ENCODE peak calls at places on chromosomes 4 and X, in five cellular contexts. One of them, this sample, is unnamed. For H3K4me1, the result is how much of the 10 kb centered on the place peaks cover.

GRCh38 chrX:38220024-38220935 is at the start of gene SRPX:
- DNase-seq in K562: peak
- DNase-seq in body of pancreas: no peak
- DNase-seq in tibial artery: peak
- DNase-seq in upper lobe of right lung: peak
- DNase-seq in this sample: peak

GRCh38 chrX:47232197-47232802 is 509 bp upstream of the USP11 start:
- DNase-seq in upper lobe of right lung: no peak
- DNase-seq in body of pancreas: no peak
- DNase-seq in K562: no peak
- DNase-seq in tibial artery: no peak
- DNase-seq in this sample: no peak

GRCh38 chr4:103201254-103201653 is 3.1 kb upstream of the CENPE start:
- DNase-seq in upper lobe of right lung: no peak
- DNase-seq in body of pancreas: no peak
- DNase-seq in tibial artery: no peak
- DNase-seq in K562: no peak
- DNase-seq in this sample: no peak

GRCh38 chr4:70110917-70111316 is 43.1 kb upstream of the PRR27 start:
- DNase-seq in upper lobe of right lung: no peak
- DNase-seq in body of pancreas: no peak
- DNase-seq in tibial artery: no peak
- DNase-seq in K562: no peak
- DNase-seq in this sample: no peak

GRCh38 chr4:6071191-6071958 is 53.1 kb upstream of the C4orf50 start:
- DNase-seq in upper lobe of right lung: no peak
- DNase-seq in tibial artery: no peak
- DNase-seq in K562: no peak
- DNase-seq in body of pancreas: no peak
- DNase-seq in this sample: no peak

GRCh38 chr4:181432347-181432746 is 810.9 kb upstream of the TENM3 start:
- DNase-seq in K562: no peak
- DNase-seq in upper lobe of right lung: no peak
- DNase-seq in tibial artery: no peak
- DNase-seq in body of pancreas: no peak
- DNase-seq in this sample: no peak

GRCh38 chr4:11624370-11624769 is 195.7 kb upstream of the HS3ST1 start:
- DNase-seq in body of pancreas: no peak
- DNase-seq in tibial artery: no peak
- DNase-seq in K562: no peak
- DNase-seq in upper lobe of right lung: no peak
- DNase-seq in this sample: no peak

GRCh38 chr4:3690576-3691152 is 75.5 kb upstream of the ADRA2C start:
- DNase-seq in K562: no peak
- DNase-seq in body of pancreas: no peak
- DNase-seq in upper lobe of right lung: peak
- DNase-seq in tibial artery: peak
- DNase-seq in this sample: no peak

GRCh38 chrX:129115104-129115503 is 408.2 kb downstream of the SMARCA1 start:
- DNase-seq in K562: peak
- DNase-seq in tibial artery: no peak
- DNase-seq in body of pancreas: peak
- DNase-seq in upper lobe of right lung: no peak
- DNase-seq in this sample: peak

GRCh38 chr4:107799634-107800033 is 25.1 kb upstream of the SGMS2 start:
- DNase-seq in upper lobe of right lung: no peak
- DNase-seq in K562: no peak
- DNase-seq in body of pancreas: no peak
- DNase-seq in tibial artery: no peak
- DNase-seq in this sample: no peak

GRCh38 chr4:52657630-52658501 is 1.2 kb downstream of the USP46 start:
- DNase-seq in tibial artery: no peak
- DNase-seq in K562: no peak
- DNase-seq in upper lobe of right lung: no peak
- DNase-seq in body of pancreas: peak
- DNase-seq in this sample: no peak

GRCh38 chr4:1843852-1844251 is 12.1 kb downstream of the LETM1 start:
- DNase-seq in upper lobe of right lung: no peak
- DNase-seq in body of pancreas: no peak
- DNase-seq in K562: no peak
- DNase-seq in tibial artery: peak
- DNase-seq in this sample: no peak

GRCh38 chr4:127732623-127733199 is 2.5 kb downstream of the SLC25A31 start:
- DNase-seq in K562: peak
- DNase-seq in upper lobe of right lung: no peak
- DNase-seq in tibial artery: no peak
- DNase-seq in body of pancreas: no peak
- DNase-seq in this sample: no peak

GRCh38 chr4:101086801-101087586 is 260.3 kb downstream of the PPP3CA start:
- DNase-seq in K562: no peak
- DNase-seq in tibial artery: no peak
- DNase-seq in upper lobe of right lung: no peak
- DNase-seq in body of pancreas: no peak
- DNase-seq in this sample: no peak

GRCh38 chrX:140439455-140439854 is 65.4 kb downstream of the SOX3 start:
- DNase-seq in K562: no peak
- DNase-seq in tibial artery: no peak
- DNase-seq in upper lobe of right lung: peak
- DNase-seq in body of pancreas: peak
- DNase-seq in this sample: peak

GRCh38 chr4:103011378-103012025 is 8.0 kb downstream of the SLC9B1 start:
- DNase-seq in upper lobe of right lung: peak
- DNase-seq in K562: peak
- DNase-seq in tibial artery: no peak
- DNase-seq in body of pancreas: peak
- DNase-seq in this sample: peak

GRCh38 chr4:26410385-26411293 is 79.6 kb downstream of the CCKAR start:
- DNase-seq in tibial artery: no peak
- DNase-seq in upper lobe of right lung: no peak
- DNase-seq in K562: peak
- DNase-seq in body of pancreas: peak
- DNase-seq in this sample: no peak

GRCh38 chr4:6338175-6338950 is 68.7 kb downstream of the WFS1 start:
- DNase-seq in body of pancreas: no peak
- DNase-seq in K562: no peak
- DNase-seq in tibial artery: no peak
- DNase-seq in upper lobe of right lung: no peak
- DNase-seq in this sample: no peak

GRCh38 chrX:12896935-12897334 is 9.5 kb upstream of the TLR8 start:
- DNase-seq in body of pancreas: no peak
- DNase-seq in K562: no peak
- DNase-seq in upper lobe of right lung: no peak
- DNase-seq in tibial artery: no peak
- DNase-seq in this sample: no peak

GRCh38 chr4:136861081-136861480 is 671.2 kb downstream of the PCDH18 start:
- DNase-seq in upper lobe of right lung: no peak
- DNase-seq in body of pancreas: no peak
- DNase-seq in K562: no peak
- DNase-seq in tibial artery: no peak
- DNase-seq in this sample: no peak

GRCh38 chrX:44908838-44909237 is 35.9 kb downstream of the KDM6A start:
- DNase-seq in upper lobe of right lung: no peak
- DNase-seq in K562: no peak
- DNase-seq in body of pancreas: no peak
- DNase-seq in tibial artery: no peak
- DNase-seq in this sample: no peak

GRCh38 chrX:153700376-153700945 is 12.7 kb downstream of the SLC6A8 start:
- DNase-seq in tibial artery: no peak
- DNase-seq in upper lobe of right lung: no peak
- DNase-seq in body of pancreas: no peak
- DNase-seq in K562: no peak
- DNase-seq in this sample: no peak

GRCh38 chrX:40083120-40083978 is 14.4 kb downstream of the BCOR start:
- DNase-seq in K562: peak
- DNase-seq in upper lobe of right lung: peak
- DNase-seq in tibial artery: no peak
- DNase-seq in body of pancreas: peak
- DNase-seq in this sample: peak

GRCh38 chrX:123339201-123339905 is 155.3 kb downstream of the GRIA3 start:
- DNase-seq in body of pancreas: no peak
- DNase-seq in tibial artery: no peak
- DNase-seq in upper lobe of right lung: no peak
- DNase-seq in K562: no peak
- DNase-seq in this sample: no peak

GRCh38 chr4:48944659-48945290 is 38.2 kb upstream of the OCIAD2 start:
- DNase-seq in K562: peak
- DNase-seq in body of pancreas: peak
- DNase-seq in upper lobe of right lung: no peak
- DNase-seq in tibial artery: no peak
- DNase-seq in this sample: peak

GRCh38 chr4:161714022-161714751 is 449.6 kb downstream of the FSTL5 start:
- DNase-seq in K562: no peak
- DNase-seq in upper lobe of right lung: no peak
- DNase-seq in tibial artery: no peak
- DNase-seq in body of pancreas: no peak
- DNase-seq in this sample: no peak

GRCh38 chrX:45758738-45759397 is 558.2 kb upstream of the DIPK2B start:
- DNase-seq in tibial artery: no peak
- DNase-seq in body of pancreas: no peak
- DNase-seq in K562: no peak
- DNase-seq in upper lobe of right lung: no peak
- DNase-seq in this sample: no peak

GRCh38 chr4:600166-600565 is 24.1 kb upstream of the TMEM271 start:
- DNase-seq in body of pancreas: no peak
- DNase-seq in K562: no peak
- DNase-seq in upper lobe of right lung: no peak
- DNase-seq in tibial artery: no peak
- DNase-seq in this sample: no peak

GRCh38 chr4:604131-604530 is 21.2 kb upstream of the PDE6B start:
- DNase-seq in upper lobe of right lung: no peak
- DNase-seq in tibial artery: no peak
- DNase-seq in K562: no peak
- DNase-seq in body of pancreas: no peak
- DNase-seq in this sample: no peak

GRCh38 chr4:601612-602558 is 23.5 kb upstream of the PDE6B start:
- DNase-seq in upper lobe of right lung: no peak
- DNase-seq in tibial artery: peak
- DNase-seq in K562: no peak
- DNase-seq in body of pancreas: no peak
- DNase-seq in this sample: no peak

GRCh38 chr4:600850-601515 is 24.4 kb upstream of the PDE6B start:
- DNase-seq in body of pancreas: no peak
- DNase-seq in upper lobe of right lung: no peak
- DNase-seq in tibial artery: peak
- DNase-seq in K562: peak
- DNase-seq in this sample: no peak

DNA sequence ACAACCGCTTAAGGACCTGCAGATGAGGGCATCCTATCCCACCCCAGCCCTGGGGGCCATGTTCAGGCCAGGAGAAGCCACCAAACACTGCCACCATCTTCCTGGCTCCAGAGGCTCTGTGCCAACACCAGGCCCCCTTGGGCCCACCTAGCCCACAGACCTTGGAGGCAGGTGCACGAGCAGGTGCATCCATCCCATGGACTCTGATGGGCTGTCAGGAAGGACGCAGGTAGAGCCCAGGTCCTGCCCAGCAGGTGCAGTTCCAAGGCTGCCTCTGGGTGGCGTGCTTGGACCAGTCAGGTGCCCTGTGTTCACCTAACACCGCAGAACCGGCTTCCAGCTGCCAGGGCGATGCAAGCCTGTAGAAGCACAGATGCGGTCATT is 22.8 kb upstream of the PDE6B start:
- DNase-seq in upper lobe of right lung: peak
- DNase-seq in tibial artery: no peak
- DNase-seq in K562: peak
- DNase-seq in body of pancreas: peak
- DNase-seq in this sample: peak
- TF ChIP-seq CTCF in upper lobe of right lung: peak
- TF ChIP-seq CTCF in tibial artery: no peak
- TF ChIP-seq CTCF in K562: peak
- TF ChIP-seq CTCF in body of pancreas: no peak
- TF ChIP-seq CTCF in this sample: peak

GRCh38 chr4:99405433-99406115 is 29.6 kb downstream of the ADH7 start:
- DNase-seq in K562: peak
- DNase-seq in body of pancreas: peak
- DNase-seq in tibial artery: peak
- DNase-seq in upper lobe of right lung: no peak
- DNase-seq in this sample: no peak

GRCh38 chr4:99403380-99404194 is 31.6 kb downstream of the ADH7 start:
- DNase-seq in tibial artery: no peak
- DNase-seq in upper lobe of right lung: no peak
- DNase-seq in K562: no peak
- DNase-seq in body of pancreas: no peak
- DNase-seq in this sample: no peak

GRCh38 chr4:99408346-99408745 is 26.8 kb downstream of the ADH7 start:
- DNase-seq in tibial artery: no peak
- DNase-seq in body of pancreas: peak
- DNase-seq in K562: no peak
- DNase-seq in upper lobe of right lung: no peak
- DNase-seq in this sample: no peak

GRCh38 chr4:99402765-99403164 is 32.4 kb downstream of the ADH7 start:
- DNase-seq in body of pancreas: no peak
- DNase-seq in K562: no peak
- DNase-seq in upper lobe of right lung: no peak
- DNase-seq in tibial artery: no peak
- DNase-seq in this sample: no peak

GRCh38 chr4:99404595-99405287 is 30.4 kb downstream of the ADH7 start:
- DNase-seq in body of pancreas: no peak
- DNase-seq in K562: no peak
- DNase-seq in tibial artery: no peak
- DNase-seq in upper lobe of right lung: no peak
- DNase-seq in this sample: no peak
- H3K4me3 ChIP-seq in body of pancreas: no peak
- H3K4me3 ChIP-seq in K562: no peak
- H3K4me3 ChIP-seq in tibial artery: no peak
- H3K4me3 ChIP-seq in upper lobe of right lung: no peak
- H3K4me3 ChIP-seq in this sample: no peak

DNA sequence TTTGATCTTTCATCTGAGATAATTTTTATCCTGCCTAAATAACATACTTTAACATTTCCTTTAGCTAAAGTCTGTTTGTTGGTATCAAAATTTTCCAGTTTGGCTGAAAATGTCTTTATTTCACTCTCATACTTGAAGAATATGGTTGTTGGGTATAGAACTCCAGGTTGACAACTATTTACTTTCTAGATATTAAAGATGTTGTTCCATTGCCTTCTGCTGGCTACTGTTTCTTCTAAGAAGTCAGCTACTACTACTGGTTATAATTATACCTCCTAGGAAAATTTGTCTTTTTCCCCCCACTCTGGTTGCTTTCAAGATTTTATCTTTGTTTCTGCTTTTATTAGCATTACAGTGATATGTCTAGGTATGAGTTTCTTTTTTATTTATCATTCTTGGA is 75.7 kb downstream of the SH3RF1 start:
- DNase-seq in K562: no peak
- DNase-seq in body of pancreas: no peak
- DNase-seq in tibial artery: no peak
- DNase-seq in upper lobe of right lung: no peak
- DNase-seq in this sample: no peak
- H3K4me1 ChIP-seq in K562: under half
- H3K4me1 ChIP-seq in body of pancreas: under half
- H3K4me1 ChIP-seq in tibial artery: under half
- H3K4me1 ChIP-seq in upper lobe of right lung: under half
- H3K4me1 ChIP-seq in this sample: under half

DNA sequence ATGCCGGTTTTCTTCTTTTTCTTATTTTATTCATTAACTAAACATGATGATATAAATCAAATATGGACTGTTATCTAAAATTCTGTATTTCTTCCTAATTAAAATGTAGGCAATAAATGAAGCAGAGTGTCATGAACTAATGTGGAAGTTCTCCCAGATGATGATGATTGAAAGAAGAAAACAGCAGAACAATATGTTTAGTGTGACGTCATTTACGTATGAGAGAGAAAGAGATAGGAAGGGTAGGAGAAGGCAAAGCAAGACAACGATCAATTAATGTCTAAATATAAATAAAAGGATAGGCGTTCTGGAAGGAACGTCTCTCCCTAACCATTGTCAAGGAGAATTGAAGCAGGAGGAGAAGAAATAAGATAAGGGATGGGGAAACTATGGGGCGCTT is 105.2 kb downstream of the NEUROG2 start:
- DNase-seq in body of pancreas: no peak
- DNase-seq in tibial artery: no peak
- DNase-seq in K562: no peak
- DNase-seq in upper lobe of right lung: no peak
- DNase-seq in this sample: no peak
- TF ChIP-seq CTCF in body of pancreas: no peak
- TF ChIP-seq CTCF in tibial artery: no peak
- TF ChIP-seq CTCF in K562: no peak
- TF ChIP-seq CTCF in upper lobe of right lung: no peak
- TF ChIP-seq CTCF in this sample: no peak